ENCODE peak calls at places on chromosomes 7 and 10, in five cellular contexts. O is transverse colon; Q is esophagus squamous epithelium; K is CD8-positive, alpha-beta memory T cell; H is naive thymus-derived CD4-positive, alpha-beta T cell. A is an unnamed sample.

GRCh38 chr10:9786576-9786975 is 1231.1 kb upstream of the CELF2 start:
- DNase-seq in O (no peak), Q (no peak), K (no peak), H (no peak), A (no peak)

GRCh38 chr10:14023612-14024348 is 306.9 kb downstream of the FRMD4A start:
- DNase-seq in O (no peak), Q (no peak), K (no peak), H (no peak), A (no peak)

GRCh38 chr7:116948934-116949333 is 4.4 kb upstream of the ST7 start:
- DNase-seq in O (no peak), Q (no peak), K (no peak), H (no peak), A (no peak)

GRCh38 chr7:92868683-92869293 is 32.4 kb upstream of the CDK6 start:
- DNase-seq in O (no peak), Q (no peak), K (no peak), H (no peak), A (no peak)

GRCh38 chr10:132319853-132320669 is 11.9 kb upstream of the LRRC27 start:
- DNase-seq in O (no peak), Q (no peak), K (no peak), H (no peak), A (no peak)

GRCh38 chr10:16612148-16612742 is 90.6 kb upstream of the C1QL3 start:
- DNase-seq in O (no peak), Q (no peak), K (no peak), H (peak), A (peak)

GRCh38 chr7:141490474-141490873 is 60.7 kb upstream of the AGK start:
- DNase-seq in O (no peak), Q (no peak), K (no peak), H (no peak), A (no peak)

GRCh38 chr7:18552943-18553584 is 57.5 kb downstream of the HDAC9 start:
- DNase-seq in O (no peak), Q (no peak), K (no peak), H (no peak), A (no peak)

GRCh38 chr10:21625623-21626229 is 91.7 kb downstream of the MLLT10 start:
- DNase-seq in O (no peak), Q (no peak), K (no peak), H (no peak), A (peak)

GRCh38 chr10:10758306-10758705 is 259.4 kb upstream of the CELF2 start:
- DNase-seq in O (no peak), Q (no peak), K (no peak), H (no peak), A (no peak)

GRCh38 chr10:17644485-17644964 is 574 bp downstream of the STAM start:
- DNase-seq in O (no peak), Q (no peak), K (no peak), H (no peak), A (no peak)

GRCh38 chr10:132397036-132397541 is at the start of gene PWWP2B:
- DNase-seq in O (peak), Q (no peak), K (peak), H (peak), A (no peak)

GRCh38 chr10:19869370-19869769 is 53.1 kb downstream of the PLXDC2 start:
- DNase-seq in O (no peak), Q (no peak), K (no peak), H (no peak), A (no peak)

GRCh38 chr7:10474048-10474447 is 499.6 kb upstream of the PHF14 start:
- DNase-seq in O (no peak), Q (no peak), K (no peak), H (no peak), A (no peak)

GRCh38 chr10:126097558-126098215 is 201.3 kb downstream of the FANK1 start:
- DNase-seq in O (no peak), Q (no peak), K (no peak), H (no peak), A (peak)

GRCh38 chr10:133018491-133018890 is 69.2 kb upstream of the ADGRA1 start:
- DNase-seq in O (no peak), Q (no peak), K (no peak), H (no peak), A (no peak)

GRCh38 chr7:88933285-88933684 is 137.7 kb upstream of the TEX47 start:
- DNase-seq in O (no peak), Q (no peak), K (no peak), H (no peak), A (no peak)

GRCh38 chr7:1894313-1894900 is 224.3 kb downstream of the ELFN1 start:
- DNase-seq in O (no peak), Q (no peak), K (no peak), H (no peak), A (no peak)

GRCh38 chr7:20440472-20441105 is 109.9 kb downstream of the ITGB8 start:
- DNase-seq in O (peak), Q (no peak), K (no peak), H (no peak), A (peak)

GRCh38 chr10:42958142-42958868 is 118.6 kb upstream of the RET start:
- DNase-seq in O (no peak), Q (no peak), K (no peak), H (no peak), A (no peak)

GRCh38 chr10:24432478-24433416 is 223.8 kb downstream of the KIAA1217 start:
- DNase-seq in O (no peak), Q (no peak), K (no peak), H (no peak), A (no peak)

GRCh38 chr10:80519936-80520650 is 17.6 kb upstream of the SH2D4B start:
- DNase-seq in O (no peak), Q (no peak), K (no peak), H (no peak), A (no peak)

GRCh38 chr7:93569189-93569588 is 5.3 kb downstream of the CALCR start:
- DNase-seq in O (no peak), Q (no peak), K (no peak), H (no peak), A (no peak)

GRCh38 chr7:29485376-29486190 is 78.1 kb upstream of the PRR15 start:
- DNase-seq in O (no peak), Q (no peak), K (no peak), H (no peak), A (peak)

GRCh38 chr10:86192686-86193085 is 173.9 kb downstream of the GRID1 start:
- DNase-seq in O (no peak), Q (no peak), K (no peak), H (no peak), A (no peak)

GRCh38 chr10:49058341-49059255 is 56.7 kb downstream of the VSTM4 start:
- DNase-seq in O (no peak), Q (no peak), K (no peak), H (no peak), A (no peak)

GRCh38 chr10:32692174-32692573 is 246.2 kb downstream of the CCDC7 start:
- DNase-seq in O (no peak), Q (no peak), K (no peak), H (no peak), A (no peak)

GRCh38 chr7:129768614-129769399 is 157.3 kb downstream of the NRF1 start:
- DNase-seq in O (no peak), Q (no peak), K (no peak), H (no peak), A (no peak)

GRCh38 chr10:500876-501275 is 188.6 kb downstream of the DIP2C start:
- DNase-seq in O (no peak), Q (no peak), K (no peak), H (peak), A (no peak)

GRCh38 chr7:30162133-30162532 is 27.3 kb downstream of the MTURN start:
- DNase-seq in O (no peak), Q (no peak), K (no peak), H (no peak), A (no peak)

GRCh38 chr7:105309235-105310156 is 79.2 kb downstream of the SRPK2 start:
- DNase-seq in O (no peak), Q (no peak), K (no peak), H (no peak), A (peak)

GRCh38 chr10:122419890-122420623 is 34.4 kb upstream of the ARMS2 start:
- DNase-seq in O (no peak), Q (no peak), K (no peak), H (peak), A (no peak)

GRCh38 chr10:122421747-122422146 is 32.7 kb upstream of the ARMS2 start:
- DNase-seq in O (no peak), Q (no peak), K (no peak), H (no peak), A (no peak)

GRCh38 chr10:122419016-122419415 is 35.4 kb upstream of the ARMS2 start:
- DNase-seq in O (no peak), Q (no peak), K (no peak), H (no peak), A (no peak)

GRCh38 chr10:122421054-122421625 is 33.3 kb upstream of the ARMS2 start:
- DNase-seq in O (no peak), Q (no peak), K (peak), H (peak), A (no peak)

DNA sequence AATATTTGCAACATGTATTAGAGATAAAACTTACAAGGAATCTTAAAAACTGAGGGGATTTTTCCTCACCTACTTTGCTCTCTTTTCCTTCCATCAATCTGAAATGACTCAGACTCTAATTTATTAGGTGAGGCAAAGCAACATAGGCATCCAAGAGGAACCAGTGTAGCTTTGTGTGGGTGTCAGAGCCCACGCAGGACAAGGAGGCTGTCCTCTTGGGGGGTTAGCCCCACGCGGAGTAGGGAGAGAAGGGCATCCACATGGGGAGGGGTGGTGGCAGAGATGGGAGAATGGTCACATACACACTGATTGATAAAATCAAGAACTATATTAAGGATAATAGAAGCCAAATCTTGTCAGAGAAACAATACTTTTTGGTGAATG is 33.8 kb upstream of the ARMS2 start:
- DNase-seq in O (no peak), Q (no peak), K (no peak), H (no peak), A (no peak)
- H3K4me3 ChIP-seq in O (no peak), Q (no peak), K (no peak), H (no peak), A (no peak)

DNA sequence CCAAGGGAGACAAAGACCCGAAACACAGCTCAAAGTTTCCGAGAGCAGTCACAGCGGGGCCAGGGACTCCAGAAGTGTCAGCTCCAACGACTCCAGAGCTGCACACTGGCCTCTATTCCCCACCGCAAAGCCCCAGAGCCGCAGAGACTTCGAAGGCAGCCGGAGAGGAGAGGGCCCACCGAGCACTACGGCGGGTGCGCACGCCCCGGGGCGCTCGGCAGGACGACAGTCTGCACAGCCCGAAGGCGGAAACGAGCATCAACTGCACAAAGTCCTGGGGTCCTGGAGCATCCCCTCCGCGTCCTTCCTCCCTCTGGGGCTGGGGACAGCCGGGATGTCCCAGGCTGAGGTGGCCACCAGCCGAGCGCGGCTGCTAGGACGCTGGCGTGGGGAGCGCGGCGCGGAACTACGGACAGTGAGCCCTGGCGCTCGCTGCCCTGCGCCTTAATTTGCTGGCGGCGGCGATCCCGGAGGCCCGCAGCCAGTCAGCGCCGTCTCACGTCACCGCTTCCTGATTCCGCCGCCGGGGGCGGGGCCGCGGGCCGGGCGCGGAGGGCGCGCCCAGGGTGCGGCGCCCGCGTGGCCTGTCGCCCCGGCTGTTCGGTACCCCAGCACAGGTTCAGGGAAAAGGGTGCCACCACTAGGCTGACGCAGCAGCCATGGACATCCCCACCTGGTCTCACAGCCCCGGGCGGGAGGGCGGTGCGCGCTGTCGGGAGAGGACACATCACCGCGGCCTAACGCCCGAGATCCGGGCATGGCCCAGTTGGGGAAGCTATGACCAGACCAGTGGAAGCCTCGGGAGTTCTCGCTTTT is at the start of gene TBX20:
- DNase-seq in O (peak), Q (no peak), K (no peak), H (no peak), A (no peak)
- H3K4me3 ChIP-seq in O (no peak), Q (peak), K (no peak), H (peak), A (no peak)

GRCh38 chr10:69575164-69575722 is 2.0 kb upstream of the NEUROG3 start:
- DNase-seq in O (no peak), Q (no peak), K (no peak), H (no peak), A (no peak)

GRCh38 chr10:69574571-69574978 is 1.4 kb upstream of the NEUROG3 start:
- DNase-seq in O (no peak), Q (no peak), K (no peak), H (no peak), A (no peak)

GRCh38 chr10:69577268-69578232 is 4.3 kb upstream of the NEUROG3 start:
- DNase-seq in O (no peak), Q (no peak), K (no peak), H (no peak), A (no peak)

GRCh38 chr10:69578508-69578991 is 5.3 kb upstream of the NEUROG3 start:
- DNase-seq in O (no peak), Q (no peak), K (no peak), H (no peak), A (no peak)

DNA sequence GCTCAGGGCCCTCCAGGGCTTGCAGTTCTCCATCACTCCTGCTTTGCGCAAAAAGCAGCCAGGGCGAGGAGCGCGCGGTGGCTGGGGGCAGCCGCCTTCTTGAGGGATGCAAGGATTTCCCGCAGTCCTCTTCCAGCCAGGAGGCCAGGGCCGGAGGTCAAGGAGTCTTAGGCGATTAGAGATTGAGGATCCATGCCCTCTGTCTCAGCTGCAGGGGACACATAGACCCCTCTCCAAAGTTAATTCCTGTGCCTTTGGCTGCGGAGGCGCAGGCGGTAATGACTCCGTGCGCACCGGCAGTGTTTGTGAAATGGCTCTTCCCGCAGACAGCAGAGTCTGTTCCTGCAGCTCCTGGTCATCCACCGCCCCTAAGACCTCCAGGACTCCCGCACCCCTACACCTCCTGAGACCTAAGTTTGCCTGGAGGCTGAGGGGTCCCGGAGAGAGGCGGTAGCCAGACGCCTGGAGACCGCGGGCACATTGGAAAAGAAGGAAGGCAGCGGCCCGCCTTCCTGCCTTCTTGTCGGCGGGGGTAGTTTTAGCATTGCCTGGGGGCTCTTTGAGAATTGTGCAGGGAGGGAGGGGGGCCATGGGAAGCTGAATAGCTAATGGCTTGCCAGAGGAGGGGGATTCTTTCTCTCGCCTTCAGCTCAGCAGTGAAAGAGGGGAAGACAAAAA is 3.3 kb upstream of the NEUROG3 start:
- DNase-seq in O (no peak), Q (no peak), K (no peak), H (no peak), A (no peak)
- H3K4me3 ChIP-seq in O (no peak), Q (no peak), K (no peak), H (no peak), A (no peak)

DNA sequence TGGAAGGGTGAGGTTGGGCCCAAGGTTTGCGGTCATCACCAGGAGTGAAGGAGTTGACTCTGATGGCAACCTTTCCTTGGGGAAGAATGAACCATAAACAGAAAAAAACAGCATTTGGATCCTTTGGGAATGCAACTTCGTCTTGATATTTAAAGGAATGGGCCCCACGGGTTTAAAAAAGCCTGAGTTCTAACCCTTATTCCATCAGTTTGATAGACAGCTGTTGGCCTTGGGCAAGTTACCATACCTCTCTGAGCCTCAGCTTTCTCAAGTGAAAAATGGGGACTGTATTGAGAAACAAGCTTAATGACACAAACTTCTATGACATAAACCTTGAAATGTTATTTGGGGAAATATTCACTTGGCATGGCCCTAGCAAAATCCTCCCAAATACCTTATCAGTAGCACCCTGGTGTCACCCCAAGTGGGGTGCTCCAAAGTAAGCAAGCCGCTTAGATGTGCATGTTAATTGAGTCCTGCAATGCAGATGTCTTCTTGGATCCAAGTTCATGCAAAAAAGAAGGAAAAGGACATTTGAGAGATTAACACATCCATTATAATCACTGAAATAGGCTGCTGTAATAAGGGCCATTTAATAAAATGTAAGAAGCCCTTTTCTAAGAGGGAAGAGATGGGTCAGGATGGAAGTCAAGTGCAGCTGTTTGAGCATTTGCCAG is 13.8 kb downstream of the MXI1 start:
- DNase-seq in O (no peak), Q (no peak), K (no peak), H (no peak), A (no peak)
- H3K4me3 ChIP-seq in O (no peak), Q (peak), K (peak), H (peak), A (no peak)

GRCh38 chr7:151304856-151305255 is 36.8 kb upstream of the NUB1 start:
- DNase-seq in O (no peak), Q (no peak), K (no peak), H (no peak), A (no peak)
- H3K4me3 ChIP-seq in O (no peak), Q (no peak), K (no peak), H (no peak), A (no peak)

DNA sequence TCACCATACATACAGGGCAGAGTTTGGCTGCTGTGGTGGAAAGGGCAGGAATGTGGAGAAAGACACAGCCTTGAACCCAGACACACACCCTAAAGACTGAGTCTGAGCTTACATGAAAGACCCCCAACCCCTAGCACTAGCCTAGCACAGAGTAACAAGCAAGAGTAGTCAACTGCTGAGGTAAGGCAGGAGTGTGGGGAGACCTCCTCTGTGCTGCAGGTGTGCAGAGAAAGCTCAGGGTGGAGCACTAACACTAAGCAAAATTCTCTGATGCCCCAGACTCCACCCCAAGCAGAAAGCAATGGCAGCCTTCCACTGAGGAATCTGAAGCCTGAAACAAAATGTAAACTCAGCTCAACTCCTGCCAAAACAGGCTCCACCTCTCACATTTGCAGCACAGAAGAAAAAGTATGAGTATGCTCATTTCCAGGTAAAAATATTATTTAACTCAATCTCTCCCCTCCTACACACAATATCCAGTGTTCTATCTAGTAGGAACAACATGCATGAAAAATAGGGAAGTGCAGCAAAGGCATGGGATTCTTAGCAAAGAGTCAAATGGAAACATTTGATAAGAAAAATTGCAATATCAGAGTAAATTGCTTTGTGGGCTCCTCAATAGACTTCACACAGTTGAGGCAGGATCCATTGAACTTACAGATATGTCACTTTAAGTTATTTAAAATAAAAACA is 151.1 kb downstream of the ANK3 start:
- DNase-seq in O (no peak), Q (no peak), K (no peak), H (peak), A (no peak)
- H3K4me3 ChIP-seq in O (no peak), Q (peak), K (peak), H (peak), A (no peak)

DNA sequence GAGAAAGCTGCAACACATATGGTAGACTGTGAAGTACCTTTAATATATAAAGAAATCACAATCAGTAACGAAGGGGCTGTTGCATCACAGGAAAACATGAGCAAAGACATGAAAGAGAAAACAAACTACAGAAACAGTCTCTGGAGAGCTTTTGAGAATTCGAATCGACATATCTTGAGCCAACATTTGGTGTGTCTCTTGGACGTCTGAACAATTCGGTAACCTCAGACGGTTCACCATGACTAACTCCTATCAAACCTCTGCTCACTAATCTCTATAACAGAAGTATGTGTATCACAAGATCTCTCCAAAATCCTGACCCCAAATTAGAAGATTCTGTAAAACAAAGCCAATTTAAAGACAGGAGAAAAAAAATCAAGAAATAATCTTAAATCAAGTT is 262.0 kb upstream of the YAE1 start:
- DNase-seq in O (no peak), Q (no peak), K (no peak), H (no peak), A (no peak)
- H3K4me3 ChIP-seq in O (no peak), Q (no peak), K (no peak), H (no peak), A (no peak)

GRCh38 chr7:6435486-6436384 is 12.0 kb downstream of the DAGLB start:
- DNase-seq in O (peak), Q (no peak), K (peak), H (peak), A (peak)
- H3K4me3 ChIP-seq in O (no peak), Q (peak), K (peak), H (peak), A (no peak)

A was measured in Jurkat, Clone E6-1.